ENCODE peak calls at places on chromosomes 3 and 15, in nine cellular contexts. A is GM12865, O is cardiac fibroblast, S is thoracic aorta, G is foreskin fibroblast, K is neural crest cell, J is hepatocyte, Z is AG10803, F is H9. W is an unnamed sample.

GRCh38 chr15:82177291-82178010 is 85.1 kb downstream of the EFL1 start:
- DNase-seq in A (peak), O (peak), S (no peak), G (peak), K (no peak), J (no peak), Z (peak), F (no peak), W (no peak)

GRCh38 chr3:147161833-147162232 is 244.5 kb downstream of the ZIC4 start:
- DNase-seq in A (no peak), O (no peak), S (no peak), G (no peak), K (no peak), J (no peak), Z (no peak), F (no peak), W (no peak)

GRCh38 chr3:27464646-27465045 is 19.5 kb downstream of the SLC4A7 start:
- DNase-seq in A (no peak), O (no peak), S (no peak), G (no peak), K (no peak), J (no peak), Z (no peak), F (no peak), W (no peak)

GRCh38 chr3:13650210-13651056 is 101.5 kb downstream of the FBLN2 start:
- DNase-seq in A (peak), O (peak), S (no peak), G (peak), K (peak), J (peak), Z (peak), F (peak), W (peak)

GRCh38 chr3:109804697-109805096 is 467.4 kb upstream of the DPPA4 start:
- DNase-seq in A (peak), O (no peak), S (no peak), G (no peak), K (no peak), J (no peak), Z (no peak), F (no peak), W (peak)

GRCh38 chr3:156739976-156740375 is 65.6 kb downstream of the TIPARP start:
- DNase-seq in A (no peak), O (no peak), S (no peak), G (no peak), K (no peak), J (no peak), Z (no peak), F (no peak), W (no peak)

GRCh38 chr3:108554913-108555571 is 34.2 kb downstream of the CIP2A start:
- DNase-seq in A (no peak), O (no peak), S (no peak), G (peak), K (no peak), J (no peak), Z (no peak), F (no peak), W (no peak)

GRCh38 chr3:42804831-42805821 is 836 bp upstream of the HIGD1A start:
- DNase-seq in A (no peak), O (peak), S (no peak), G (peak), K (no peak), J (peak), Z (no peak), F (peak), W (peak)

GRCh38 chr3:97687734-97688133 is 76.8 kb upstream of the ARL6 start:
- DNase-seq in A (no peak), O (no peak), S (no peak), G (no peak), K (no peak), J (no peak), Z (no peak), F (peak), W (no peak)

GRCh38 chr3:174334111-174334510 is 525.0 kb upstream of the NAALADL2 start:
- DNase-seq in A (no peak), O (no peak), S (no peak), G (no peak), K (no peak), J (no peak), Z (no peak), F (no peak), W (no peak)

GRCh38 chr3:42159147-42159546 is 68.0 kb downstream of the TRAK1 start:
- DNase-seq in A (no peak), O (no peak), S (no peak), G (no peak), K (no peak), J (no peak), Z (no peak), F (no peak), W (no peak)

GRCh38 chr15:74381481-74381880 is 14.0 kb upstream of the CYP11A1 start:
- DNase-seq in A (no peak), O (no peak), S (no peak), G (no peak), K (no peak), J (no peak), Z (no peak), F (peak), W (no peak)

GRCh38 chr3:81581966-81582599 is 179.4 kb downstream of the GBE1 start:
- DNase-seq in A (peak), O (peak), S (no peak), G (peak), K (peak), J (peak), Z (peak), F (no peak), W (peak)

GRCh38 chr3:152236741-152237140 is 32.0 kb upstream of the MBNL1 start:
- DNase-seq in A (no peak), O (no peak), S (no peak), G (peak), K (no peak), J (no peak), Z (peak), F (no peak), W (no peak)

GRCh38 chr3:134597390-134597975 is 53.3 kb downstream of the KY start:
- DNase-seq in A (no peak), O (peak), S (no peak), G (no peak), K (no peak), J (no peak), Z (peak), F (no peak), W (no peak)

GRCh38 chr3:195075941-195076875 is 194.8 kb downstream of the XXYLT1 start:
- DNase-seq in A (no peak), O (no peak), S (no peak), G (no peak), K (no peak), J (no peak), Z (peak), F (no peak), W (no peak)

GRCh38 chr3:51619983-51620382 is 51.1 kb upstream of the TEX264 start:
- DNase-seq in A (no peak), O (no peak), S (no peak), G (no peak), K (no peak), J (no peak), Z (no peak), F (no peak), W (no peak)

GRCh38 chr3:113173102-113173501 is 38.3 kb upstream of the BOC start:
- DNase-seq in A (no peak), O (no peak), S (no peak), G (no peak), K (no peak), J (no peak), Z (no peak), F (no peak), W (no peak)

GRCh38 chr3:24477090-24477656 is 17.5 kb downstream of the THRB start:
- DNase-seq in A (no peak), O (no peak), S (no peak), G (no peak), K (no peak), J (no peak), Z (no peak), F (peak), W (no peak)

GRCh38 chr3:127457746-127458145 is 132.8 kb downstream of the TPRA1 start:
- DNase-seq in A (no peak), O (no peak), S (no peak), G (no peak), K (no peak), J (no peak), Z (no peak), F (no peak), W (no peak)

GRCh38 chr3:165393458-165393857 is 197.3 kb upstream of the SLITRK3 start:
- DNase-seq in A (no peak), O (no peak), S (no peak), G (no peak), K (no peak), J (no peak), Z (no peak), F (no peak), W (no peak)

GRCh38 chr3:46031269-46031668 is 4.0 kb upstream of the XCR1 start:
- DNase-seq in A (no peak), O (no peak), S (no peak), G (no peak), K (no peak), J (no peak), Z (no peak), F (no peak), W (no peak)

GRCh38 chr3:46112984-46113383 is 85.7 kb upstream of the XCR1 start:
- DNase-seq in A (no peak), O (peak), S (no peak), G (peak), K (no peak), J (no peak), Z (no peak), F (no peak), W (no peak)

GRCh38 chr3:55522077-55522476 is 35.0 kb upstream of the WNT5A start:
- DNase-seq in A (no peak), O (no peak), S (no peak), G (no peak), K (no peak), J (no peak), Z (no peak), F (no peak), W (no peak)
- TF ChIP-seq CTCF in A (no peak), O (no peak), S (no peak), G (no peak), K (no peak), J (no peak), Z (no peak), F (no peak), W (no peak)

GRCh38 chr15:49441816-49442215 is 18.8 kb downstream of the FGF7 start:
- DNase-seq in A (no peak), O (no peak), S (no peak), G (no peak), K (no peak), J (no peak), Z (no peak), F (no peak), W (no peak)

GRCh38 chr15:49435201-49435600 is 12.2 kb downstream of the FGF7 start:
- DNase-seq in A (no peak), O (peak), S (no peak), G (no peak), K (no peak), J (peak), Z (peak), F (no peak), W (no peak)

GRCh38 chr15:49436786-49437185 is 13.7 kb downstream of the FGF7 start:
- DNase-seq in A (no peak), O (no peak), S (no peak), G (no peak), K (no peak), J (no peak), Z (no peak), F (no peak), W (no peak)

GRCh38 chr15:49439678-49440375 is 16.8 kb downstream of the FGF7 start:
- DNase-seq in A (no peak), O (no peak), S (no peak), G (no peak), K (no peak), J (no peak), Z (no peak), F (no peak), W (no peak)

DNA sequence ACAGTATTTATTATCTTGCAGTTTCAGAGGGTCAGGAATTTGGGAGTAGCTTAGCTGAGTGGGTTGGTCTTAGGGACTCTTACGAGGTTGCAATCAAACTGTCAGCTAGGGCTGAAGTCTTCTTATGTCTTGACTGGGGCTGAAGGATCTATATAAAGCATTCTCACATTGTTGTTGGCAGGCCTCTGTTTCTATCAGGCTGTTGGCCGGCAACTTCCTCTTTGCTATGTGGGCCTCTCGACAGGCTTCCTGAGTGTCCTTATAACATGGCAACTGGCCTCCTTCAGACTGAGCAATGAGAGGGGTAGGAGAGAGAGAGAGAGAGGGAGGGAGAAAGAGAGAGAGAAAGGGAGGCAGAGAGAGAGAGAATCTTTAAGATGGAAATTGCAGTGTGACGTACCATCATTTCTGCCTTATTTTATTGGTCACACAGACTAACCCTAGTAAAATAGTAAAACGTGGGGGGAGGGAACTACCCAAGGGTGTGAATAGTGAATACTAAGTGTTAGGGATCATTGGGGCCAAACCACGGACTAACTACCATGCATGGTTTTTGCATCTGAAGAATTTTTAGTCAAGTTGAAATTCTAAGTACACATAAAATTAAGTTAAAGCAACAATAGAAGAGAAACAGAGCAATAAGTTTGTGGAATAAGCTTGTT is 16.1 kb downstream of the FGF7 start:
- DNase-seq in A (peak), O (no peak), S (no peak), G (no peak), K (no peak), J (no peak), Z (no peak), F (no peak), W (no peak)
- TF ChIP-seq CTCF in A (no peak), O (no peak), S (no peak), G (no peak), K (no peak), J (no peak), Z (no peak), F (no peak), W (no peak)

DNA sequence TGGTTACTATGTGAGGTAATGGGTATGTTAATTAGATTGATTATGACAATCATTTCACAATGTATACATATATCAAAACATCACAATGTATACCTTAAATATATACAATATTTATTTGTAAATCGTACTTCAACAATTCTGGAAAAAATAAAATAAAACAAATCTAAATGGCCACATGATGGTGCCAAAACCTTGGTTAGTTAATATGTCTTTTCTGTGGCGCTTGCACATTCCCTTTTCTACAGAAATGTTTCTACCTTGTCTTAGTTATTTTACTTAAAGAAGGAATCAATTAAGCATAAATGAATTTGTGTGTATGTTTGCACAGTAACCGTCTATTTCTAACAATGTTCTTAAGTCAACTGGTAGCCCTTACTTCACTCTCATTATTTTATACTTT is 53.4 kb downstream of the OXSM start:
- DNase-seq in A (no peak), O (peak), S (no peak), G (peak), K (no peak), J (no peak), Z (no peak), F (no peak), W (no peak)
- TF ChIP-seq CTCF in A (no peak), O (peak), S (peak), G (no peak), K (peak), J (peak), Z (peak), F (peak), W (no peak)

GRCh38 chr3:66233033-66233432 is 12.2 kb downstream of the SLC25A26 start:
- DNase-seq in A (no peak), O (no peak), S (no peak), G (no peak), K (no peak), J (no peak), Z (no peak), F (no peak), W (no peak)

GRCh38 chr3:66239513-66240135 is 18.8 kb downstream of the SLC25A26 start:
- DNase-seq in A (peak), O (no peak), S (no peak), G (no peak), K (no peak), J (no peak), Z (no peak), F (no peak), W (peak)

GRCh38 chr3:66237551-66237950 is 16.8 kb downstream of the SLC25A26 start:
- DNase-seq in A (no peak), O (no peak), S (no peak), G (no peak), K (no peak), J (no peak), Z (no peak), F (no peak), W (no peak)

GRCh38 chr3:66241466-66241865 is 20.7 kb downstream of the SLC25A26 start:
- DNase-seq in A (no peak), O (no peak), S (no peak), G (no peak), K (no peak), J (no peak), Z (no peak), F (no peak), W (no peak)

GRCh38 chr3:66236281-66236680 is 15.5 kb downstream of the SLC25A26 start:
- DNase-seq in A (no peak), O (peak), S (no peak), G (peak), K (no peak), J (peak), Z (peak), F (no peak), W (no peak)
- TF ChIP-seq CTCF in A (no peak), O (peak), S (no peak), G (peak), K (peak), J (peak), Z (peak), F (peak), W (no peak)

GRCh38 chr15:43346305-43346704 is 15.9 kb upstream of the LCMT2 start:
- DNase-seq in A (no peak), O (peak), S (no peak), G (peak), K (no peak), J (no peak), Z (no peak), F (no peak), W (peak)
- TF ChIP-seq CTCF in A (no peak), O (no peak), S (no peak), G (no peak), K (no peak), J (no peak), Z (no peak), F (no peak), W (no peak)

GRCh38 chr3:117193390-117193789 is 483.8 kb downstream of the TUSC7 start:
- DNase-seq in A (no peak), O (peak), S (no peak), G (peak), K (no peak), J (no peak), Z (no peak), F (no peak), W (no peak)
- TF ChIP-seq CTCF in A (peak), O (peak), S (no peak), G (peak), K (peak), J (no peak), Z (peak), F (peak), W (no peak)

GRCh38 chr3:48723725-48724124 is 6.7 kb upstream of the IP6K2 start:
- DNase-seq in A (no peak), O (no peak), S (no peak), G (no peak), K (no peak), J (no peak), Z (no peak), F (no peak), W (no peak)

GRCh38 chr3:48727511-48727910 is 10.5 kb upstream of the IP6K2 start:
- DNase-seq in A (no peak), O (no peak), S (no peak), G (no peak), K (no peak), J (no peak), Z (no peak), F (no peak), W (no peak)
- TF ChIP-seq CTCF in A (no peak), O (no peak), S (no peak), G (no peak), K (no peak), J (no peak), Z (no peak), F (no peak), W (no peak)

W was measured in activated CD8-positive, alpha-beta T cell treated with anti-CD3 and anti-CD28 coated beads for 36 hours.